ENCODE peak calls at places on chromosomes 5 and 9, in ten cellular contexts. V is effector memory CD4-positive, alpha-beta T cell; I is neuronal stem cell; X is endothelial cell of umbilical vein; Y is hepatocyte; H is HCT116; Z is mucosa of descending colon; D is heart right ventricle; B is esophagus squamous epithelium; O is adrenal gland. R is an unnamed sample. For H3K4me1, the result is how much of the 10 kb centered on the place peaks cover.

GRCh38 chr5:151155777-151156731 is 1.5 kb downstream of the ANXA6 start:
- DNase-seq in Z (no peak), O (peak), I (no peak), Y (peak), X (peak), H (no peak), B (no peak), D (peak), V (no peak), R (no peak)

GRCh38 chr5:41416336-41416735 is 94.1 kb downstream of the PLCXD3 start:
- DNase-seq in X (no peak), I (no peak), V (no peak), D (no peak), Y (no peak), H (no peak), Z (no peak), O (no peak), B (no peak), R (no peak)

GRCh38 chr9:79165006-79165405 is 406.8 kb upstream of the TLE4 start:
- DNase-seq in Z (no peak), H (no peak), Y (no peak), I (no peak), O (no peak), B (no peak), D (no peak), V (no peak), X (no peak), R (no peak)

GRCh38 chr5:24363789-24364534 is 280.8 kb downstream of the CDH10 start:
- DNase-seq in O (no peak), B (no peak), Y (no peak), D (no peak), X (no peak), I (no peak), V (no peak), H (no peak), Z (no peak), R (no peak)

GRCh38 chr5:60403343-60404006 is 296.5 kb downstream of the DEPDC1B start:
- DNase-seq in O (no peak), V (no peak), B (no peak), Y (no peak), D (no peak), H (no peak), I (no peak), X (no peak), Z (no peak), R (no peak)

GRCh38 chr5:174313615-174314014 is 268.1 kb downstream of the NSG2 start:
- DNase-seq in B (no peak), I (no peak), Y (no peak), V (no peak), O (no peak), Z (no peak), D (no peak), H (no peak), X (no peak), R (no peak)

GRCh38 chr5:51013036-51013435 is 346.6 kb downstream of the PARP8 start:
- DNase-seq in H (no peak), Z (no peak), O (no peak), Y (no peak), D (no peak), B (no peak), X (no peak), V (no peak), I (no peak), R (no peak)

GRCh38 chr9:89844535-89844934 is 239.7 kb downstream of the GADD45G start:
- DNase-seq in Z (peak), X (no peak), Y (no peak), D (no peak), V (no peak), H (no peak), B (no peak), O (peak), I (no peak), R (no peak)

GRCh38 chr5:4837489-4838058 is 302.6 kb upstream of the ADAMTS16 start:
- DNase-seq in O (no peak), Y (no peak), H (no peak), I (no peak), B (no peak), V (no peak), X (no peak), D (no peak), Z (no peak), R (no peak)

GRCh38 chr5:14032944-14033343 is 88.5 kb upstream of the DNAH5 start:
- DNase-seq in X (no peak), V (no peak), O (no peak), Y (no peak), H (peak), B (no peak), D (no peak), I (no peak), Z (no peak), R (no peak)

GRCh38 chr5:121967187-121967586 is 5.4 kb downstream of the SRFBP1 start:
- DNase-seq in H (no peak), B (no peak), I (no peak), V (no peak), Z (no peak), X (peak), D (no peak), O (no peak), Y (no peak), R (no peak)

GRCh38 chr5:8766448-8766847 is 779.4 kb downstream of the SEMA5A start:
- DNase-seq in Y (no peak), H (no peak), V (no peak), B (no peak), I (no peak), D (no peak), O (no peak), Z (no peak), X (no peak), R (no peak)

GRCh38 chr5:140480310-140481014 is 67.0 kb upstream of the EIF4EBP3 start:
- DNase-seq in Z (no peak), V (no peak), Y (no peak), D (no peak), H (no peak), I (no peak), O (no peak), X (peak), B (no peak), R (no peak)

GRCh38 chr5:60703944-60704343 is 4.0 kb upstream of the DEPDC1B start:
- DNase-seq in Y (no peak), X (no peak), H (no peak), Z (no peak), B (no peak), O (no peak), V (no peak), D (no peak), I (no peak), R (no peak)

GRCh38 chr9:131999692-132000551 is 79.7 kb downstream of the MED27 start:
- DNase-seq in X (peak), V (no peak), O (no peak), Y (no peak), B (no peak), H (no peak), D (no peak), I (no peak), Z (no peak), R (no peak)

GRCh38 chr9:96453625-96454024 is 3.7 kb downstream of the HABP4 start:
- DNase-seq in X (peak), Y (peak), I (no peak), D (peak), B (no peak), H (no peak), V (no peak), Z (peak), O (no peak), R (no peak)

GRCh38 chr5:145450286-145450969 is 384.7 kb downstream of the PRELID2 start:
- DNase-seq in X (no peak), B (no peak), O (no peak), H (no peak), D (no peak), I (no peak), V (no peak), Z (no peak), Y (no peak), R (no peak)

GRCh38 chr5:58348996-58349728 is 110.7 kb downstream of the PLK2 start:
- DNase-seq in X (no peak), I (no peak), D (no peak), Y (no peak), Z (no peak), O (no peak), H (no peak), V (no peak), B (no peak), R (no peak)

GRCh38 chr5:137843676-137844284 is 23.9 kb upstream of the MYOT start:
- DNase-seq in H (no peak), X (no peak), I (no peak), Y (no peak), Z (no peak), D (no peak), O (no peak), B (no peak), V (no peak), R (no peak)

GRCh38 chr9:100317706-100318105 is 35.0 kb downstream of the TEX10 start:
- DNase-seq in X (no peak), I (no peak), B (no peak), D (no peak), Z (no peak), V (no peak), H (no peak), O (no peak), Y (no peak), R (no peak)

GRCh38 chr5:32628049-32628803 is 42.9 kb downstream of the SUB1 start:
- DNase-seq in V (no peak), Z (no peak), B (no peak), Y (no peak), I (no peak), H (no peak), D (peak), X (no peak), O (no peak), R (no peak)

GRCh38 chr9:93501406-93501805 is 48.0 kb upstream of the FAM120AOS start:
- DNase-seq in Y (no peak), X (peak), I (no peak), V (no peak), Z (no peak), O (no peak), H (no peak), D (no peak), B (no peak), R (no peak)

GRCh38 chr5:176833286-176833685 is 22.9 kb downstream of the UNC5A start:
- DNase-seq in B (no peak), X (no peak), V (no peak), Z (no peak), I (no peak), Y (no peak), O (no peak), H (no peak), D (no peak), R (no peak)

GRCh38 chr5:108607421-108607820 is 140.3 kb upstream of the FER start:
- DNase-seq in O (no peak), I (no peak), Z (no peak), X (no peak), H (no peak), B (no peak), V (no peak), Y (no peak), D (no peak), R (no peak)

GRCh38 chr9:17906204-17906840 is 327.5 kb downstream of the SH3GL2 start:
- DNase-seq in B (no peak), I (peak), V (no peak), Z (peak), H (no peak), D (no peak), Y (peak), X (no peak), O (no peak), R (no peak)

DNA sequence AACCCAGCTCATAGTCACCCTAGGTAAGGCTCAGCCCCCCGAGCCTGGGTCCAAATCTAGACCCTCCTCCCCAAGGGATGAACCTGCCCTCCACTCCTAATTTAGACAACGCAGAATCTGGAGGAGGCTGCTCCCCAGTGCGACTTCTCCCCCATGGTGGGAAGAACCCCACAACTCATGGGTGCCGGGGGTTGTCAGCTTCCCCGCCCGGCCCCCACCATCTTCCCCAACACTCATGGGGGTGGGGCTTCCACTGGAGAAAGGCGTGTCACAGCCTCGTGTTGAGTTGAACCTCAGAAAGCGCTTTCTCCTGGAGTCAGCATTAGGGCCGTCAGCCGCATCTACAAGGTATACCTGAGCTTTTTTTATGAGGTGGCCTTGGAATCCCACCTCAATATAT is 66.9 kb downstream of the IRX2 start:
- DNase-seq in D (no peak), H (no peak), Z (no peak), B (no peak), V (no peak), I (no peak), Y (no peak), O (no peak), X (no peak), R (no peak)
- H3K4me3 ChIP-seq in D (no peak), H (no peak), Z (no peak), B (no peak), V (no peak), I (no peak), Y (no peak), O (no peak), X (no peak), R (no peak)

GRCh38 chr5:179732412-179732917 is at the start of gene MAML1:
- DNase-seq in I (peak), Y (peak), V (peak), X (peak), B (peak), H (peak), Z (peak), O (peak), D (peak), R (peak)

GRCh38 chr5:179733764-179734126 is 1.1 kb downstream of the MAML1 start:
- DNase-seq in H (no peak), Y (no peak), V (no peak), O (no peak), Z (no peak), B (no peak), I (peak), D (no peak), X (no peak), R (no peak)

GRCh38 chr5:179731791-179732411 is 721 bp upstream of the MAML1 start:
- DNase-seq in H (no peak), V (peak), D (peak), X (no peak), B (no peak), Z (peak), O (peak), Y (peak), I (no peak), R (no peak)

GRCh38 chr5:179734536-179735164 is 2.0 kb downstream of the MAML1 start:
- DNase-seq in V (no peak), X (no peak), O (peak), Y (no peak), H (no peak), I (no peak), D (no peak), Z (no peak), B (no peak), R (no peak)

GRCh38 chr5:179732918-179733763 is 519 bp downstream of the MAML1 start:
- DNase-seq in B (no peak), X (peak), O (peak), Y (peak), H (no peak), D (peak), I (peak), V (peak), Z (peak), R (no peak)
- H3K4me1 ChIP-seq in B (under half), X (under half), O (under half), Y (under half), H (under half), D (under half), I (under half), V (under half), Z (under half), R (under half)

DNA sequence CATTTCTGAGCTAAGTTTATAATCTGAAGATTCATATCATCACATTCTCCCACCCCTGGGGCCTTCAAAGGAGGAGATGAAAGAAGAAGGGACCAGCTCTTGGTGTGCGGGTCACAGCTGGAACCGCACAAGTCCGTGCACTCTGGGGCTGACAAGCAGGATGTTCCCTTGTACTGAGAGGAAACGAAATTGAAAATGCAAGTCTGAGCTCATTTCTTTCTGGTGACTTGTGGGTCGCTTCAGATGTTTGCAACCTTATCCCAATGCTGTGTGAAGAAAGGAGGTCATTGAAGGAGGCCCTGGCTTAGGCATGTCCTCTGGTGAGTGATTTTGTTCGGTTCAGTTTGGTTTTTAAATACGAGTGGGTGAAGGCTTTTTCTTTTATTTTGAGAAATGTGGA is 59.6 kb downstream of the C9orf152 start:
- DNase-seq in O (no peak), X (no peak), V (no peak), H (no peak), Z (no peak), B (no peak), I (no peak), Y (no peak), D (no peak), R (no peak)
- H3K4me3 ChIP-seq in O (no peak), X (no peak), V (peak), H (no peak), Z (no peak), B (peak), I (no peak), Y (no peak), D (peak), R (peak)

DNA sequence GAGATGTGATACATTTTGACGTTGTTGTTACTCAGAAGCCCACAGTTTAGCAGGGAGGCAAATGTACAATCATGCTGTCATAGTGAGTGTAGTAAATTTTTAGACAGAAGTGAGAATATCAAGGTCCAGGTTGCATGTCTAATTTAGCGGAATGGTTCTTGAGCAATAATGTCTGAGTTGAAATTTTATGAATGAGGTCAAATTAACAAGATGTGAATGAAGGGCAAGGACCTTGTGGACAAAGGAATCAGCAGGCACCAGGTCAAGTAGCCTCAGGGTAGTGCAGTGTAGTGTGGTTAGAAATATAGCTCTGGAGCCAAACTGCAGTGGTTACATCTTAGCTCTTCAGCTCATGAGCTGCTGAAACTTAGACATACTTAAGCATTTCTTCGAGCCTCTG is 36.2 kb downstream of the TNFSF8 start:
- DNase-seq in I (no peak), Z (no peak), B (no peak), O (no peak), Y (no peak), H (no peak), X (no peak), D (no peak), V (no peak), R (no peak)
- H3K4me1 ChIP-seq in I (under half), Z (under half), B (under half), O (under half), Y (under half), H (under half), X (half or more), D (under half), V (under half), R (half or more)